ENCODE peak calls at places on chromosomes 16 and 17, in seven cellular contexts. One of them, this sample, is unnamed.

GRCh38 chr16:15434425-15435215 is at the start of gene BMERB1:
- DNase-seq in A549: peak
- DNase-seq in ovary: peak
- DNase-seq in SK-N-SH: peak
- DNase-seq in tibial nerve: peak
- DNase-seq in suprapubic skin: peak
- DNase-seq in sigmoid colon: peak
- DNase-seq in this sample: peak

GRCh38 chr17:57918017-57918895 is 37.0 kb downstream of the CUEDC1 start:
- DNase-seq in A549: no peak
- DNase-seq in ovary: no peak
- DNase-seq in SK-N-SH: no peak
- DNase-seq in tibial nerve: no peak
- DNase-seq in suprapubic skin: no peak
- DNase-seq in sigmoid colon: no peak
- DNase-seq in this sample: no peak

GRCh38 chr17:64209983-64210382 is 53.1 kb downstream of the TEX2 start:
- DNase-seq in A549: no peak
- DNase-seq in ovary: no peak
- DNase-seq in SK-N-SH: no peak
- DNase-seq in tibial nerve: no peak
- DNase-seq in suprapubic skin: no peak
- DNase-seq in sigmoid colon: no peak
- DNase-seq in this sample: no peak

GRCh38 chr16:80197790-80198201 is 343.0 kb upstream of the DYNLRB2 start:
- DNase-seq in A549: peak
- DNase-seq in ovary: no peak
- DNase-seq in SK-N-SH: no peak
- DNase-seq in tibial nerve: no peak
- DNase-seq in suprapubic skin: no peak
- DNase-seq in sigmoid colon: no peak
- DNase-seq in this sample: no peak

GRCh38 chr16:50956637-50957036 is 194.4 kb downstream of the SALL1 start:
- DNase-seq in A549: no peak
- DNase-seq in ovary: no peak
- DNase-seq in SK-N-SH: no peak
- DNase-seq in tibial nerve: no peak
- DNase-seq in suprapubic skin: no peak
- DNase-seq in sigmoid colon: no peak
- DNase-seq in this sample: no peak

GRCh38 chr16:29898786-29899515 is 399 bp downstream of the SEZ6L2 start:
- DNase-seq in A549: no peak
- DNase-seq in ovary: no peak
- DNase-seq in SK-N-SH: peak
- DNase-seq in tibial nerve: no peak
- DNase-seq in suprapubic skin: no peak
- DNase-seq in sigmoid colon: no peak
- DNase-seq in this sample: peak

GRCh38 chr17:21191698-21192097 is 22.3 kb downstream of the TMEM11 start:
- DNase-seq in A549: no peak
- DNase-seq in ovary: no peak
- DNase-seq in SK-N-SH: peak
- DNase-seq in tibial nerve: no peak
- DNase-seq in suprapubic skin: no peak
- DNase-seq in sigmoid colon: no peak
- DNase-seq in this sample: no peak

GRCh38 chr17:927611-928461 is 51.7 kb downstream of the NXN start:
- DNase-seq in A549: peak
- DNase-seq in ovary: peak
- DNase-seq in SK-N-SH: no peak
- DNase-seq in tibial nerve: no peak
- DNase-seq in suprapubic skin: no peak
- DNase-seq in sigmoid colon: peak
- DNase-seq in this sample: peak

GRCh38 chr17:49822829-49823228 is 25.0 kb downstream of the TAC4 start:
- DNase-seq in A549: no peak
- DNase-seq in ovary: no peak
- DNase-seq in SK-N-SH: no peak
- DNase-seq in tibial nerve: peak
- DNase-seq in suprapubic skin: no peak
- DNase-seq in sigmoid colon: peak
- DNase-seq in this sample: no peak

GRCh38 chr17:51050291-51051033 is 70.2 kb downstream of the SPAG9 start:
- DNase-seq in A549: no peak
- DNase-seq in ovary: no peak
- DNase-seq in SK-N-SH: no peak
- DNase-seq in tibial nerve: no peak
- DNase-seq in suprapubic skin: no peak
- DNase-seq in sigmoid colon: no peak
- DNase-seq in this sample: no peak

GRCh38 chr16:8679156-8679555 is 4.7 kb downstream of the ABAT start:
- DNase-seq in A549: no peak
- DNase-seq in ovary: no peak
- DNase-seq in SK-N-SH: no peak
- DNase-seq in tibial nerve: no peak
- DNase-seq in suprapubic skin: no peak
- DNase-seq in sigmoid colon: no peak
- DNase-seq in this sample: no peak

GRCh38 chr17:18859256-18859655 is 1.3 kb downstream of the PRPSAP2 start:
- DNase-seq in A549: no peak
- DNase-seq in ovary: no peak
- DNase-seq in SK-N-SH: peak
- DNase-seq in tibial nerve: no peak
- DNase-seq in suprapubic skin: no peak
- DNase-seq in sigmoid colon: no peak
- DNase-seq in this sample: no peak

GRCh38 chr16:4612977-4613635 is 1.6 kb downstream of the UBALD1 start:
- DNase-seq in A549: no peak
- DNase-seq in ovary: no peak
- DNase-seq in SK-N-SH: peak
- DNase-seq in tibial nerve: no peak
- DNase-seq in suprapubic skin: no peak
- DNase-seq in sigmoid colon: no peak
- DNase-seq in this sample: no peak

GRCh38 chr16:67169642-67170167 is 633 bp upstream of the NOL3 start:
- DNase-seq in A549: peak
- DNase-seq in ovary: peak
- DNase-seq in SK-N-SH: peak
- DNase-seq in tibial nerve: peak
- DNase-seq in suprapubic skin: no peak
- DNase-seq in sigmoid colon: no peak
- DNase-seq in this sample: no peak

DNA sequence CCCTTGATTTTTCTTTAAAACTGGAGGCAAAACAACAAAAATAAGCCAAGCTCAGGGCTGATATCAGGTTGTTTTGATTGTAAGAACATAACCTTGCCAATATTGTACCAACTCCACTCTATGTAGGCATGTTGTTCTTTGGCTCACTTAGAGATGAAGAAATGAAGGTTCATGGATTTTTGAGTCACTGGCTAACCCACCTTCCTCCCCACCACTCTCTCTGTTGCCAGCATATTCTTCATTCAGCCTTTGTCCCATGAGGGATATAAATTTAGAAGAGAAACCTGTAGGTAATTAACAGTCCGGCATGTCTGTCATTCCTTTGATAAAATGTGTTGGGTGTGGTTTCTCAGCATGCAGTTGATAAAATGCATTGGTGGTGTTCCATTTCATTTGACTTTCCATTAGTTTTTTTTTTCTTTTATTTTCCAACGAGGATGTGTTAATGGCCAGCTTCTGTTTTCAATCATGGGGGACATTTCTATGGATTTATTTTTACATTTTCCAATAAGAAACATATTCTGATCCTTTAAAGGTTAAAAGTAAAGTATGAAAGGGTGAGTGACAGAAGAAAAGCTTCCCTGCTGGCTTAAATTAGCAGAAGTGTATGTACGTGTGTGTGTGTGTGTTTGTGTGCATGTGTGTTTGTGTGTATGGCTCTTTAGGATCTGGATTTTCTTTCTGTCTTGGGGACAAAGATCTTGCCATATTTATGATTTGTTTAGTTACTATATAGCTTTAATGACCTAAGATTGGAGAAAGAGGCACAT is 166.2 kb upstream of the KCNJ16 start:
- DNase-seq in A549: no peak
- DNase-seq in ovary: no peak
- DNase-seq in SK-N-SH: no peak
- DNase-seq in tibial nerve: no peak
- DNase-seq in suprapubic skin: no peak
- DNase-seq in sigmoid colon: no peak
- DNase-seq in this sample: no peak
- TF ChIP-seq EP300 in A549: no peak
- TF ChIP-seq EP300 in ovary: no peak
- TF ChIP-seq EP300 in SK-N-SH: no peak
- TF ChIP-seq EP300 in tibial nerve: no peak
- TF ChIP-seq EP300 in suprapubic skin: no peak
- TF ChIP-seq EP300 in sigmoid colon: no peak
- TF ChIP-seq EP300 in this sample: no peak

DNA sequence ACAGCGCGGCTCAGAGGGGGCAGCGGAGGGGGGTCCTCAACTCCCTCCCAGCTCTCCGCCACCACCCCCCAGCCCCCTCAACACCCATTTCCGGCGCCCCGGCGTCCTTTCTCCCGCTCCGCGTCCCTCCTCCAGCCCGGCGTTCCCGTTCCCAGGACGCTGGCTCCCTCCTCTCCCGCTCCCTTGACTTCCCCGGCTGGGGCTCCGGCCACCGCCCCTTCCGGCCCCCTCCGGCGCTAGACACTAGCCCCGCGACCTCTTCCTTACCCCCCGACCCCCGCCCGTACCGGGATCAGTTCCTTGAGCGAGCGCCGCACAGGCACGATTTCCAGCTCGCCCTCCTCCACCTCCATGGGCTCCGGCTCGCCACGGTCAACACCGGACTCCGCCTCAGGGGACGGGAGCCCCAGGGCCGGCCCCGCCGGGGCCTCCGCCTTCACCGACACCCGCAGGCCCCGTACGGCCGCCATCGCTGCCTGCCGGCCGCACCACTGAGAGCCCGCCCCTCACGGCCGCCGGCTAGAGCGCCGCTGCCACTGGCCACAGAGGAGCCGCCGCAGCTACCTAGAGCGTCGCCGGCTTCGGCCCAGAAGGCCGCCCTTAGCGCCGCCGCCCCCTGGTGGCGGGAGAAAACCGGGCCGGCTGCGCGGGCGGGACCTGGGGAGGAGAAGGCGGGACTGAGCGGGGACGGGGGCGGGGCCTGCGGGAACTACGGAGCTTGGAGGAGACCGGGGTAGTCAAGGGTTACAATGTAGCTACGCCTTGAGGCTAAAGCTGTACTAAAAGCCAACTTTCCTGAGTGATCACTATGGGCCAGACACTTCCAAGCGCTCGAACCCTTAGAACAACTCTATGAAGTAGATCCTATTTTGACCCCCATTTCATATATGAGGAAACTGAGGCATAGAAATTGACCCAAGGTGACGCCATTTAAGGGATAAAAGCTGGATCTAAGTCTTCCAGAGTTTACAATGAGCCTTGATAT is at the start of gene NCBP3:
- DNase-seq in A549: peak
- DNase-seq in ovary: peak
- DNase-seq in SK-N-SH: peak
- DNase-seq in tibial nerve: peak
- DNase-seq in suprapubic skin: peak
- DNase-seq in sigmoid colon: peak
- DNase-seq in this sample: peak
- TF ChIP-seq EP300 in A549: no peak
- TF ChIP-seq EP300 in ovary: no peak
- TF ChIP-seq EP300 in SK-N-SH: peak
- TF ChIP-seq EP300 in tibial nerve: peak
- TF ChIP-seq EP300 in suprapubic skin: no peak
- TF ChIP-seq EP300 in sigmoid colon: no peak
- TF ChIP-seq EP300 in this sample: no peak

GRCh38 chr17:71580220-71580619 is 540.6 kb upstream of the SOX9 start:
- DNase-seq in A549: no peak
- DNase-seq in ovary: no peak
- DNase-seq in SK-N-SH: no peak
- DNase-seq in tibial nerve: no peak
- DNase-seq in suprapubic skin: no peak
- DNase-seq in sigmoid colon: no peak
- DNase-seq in this sample: no peak
- TF ChIP-seq EP300 in A549: no peak
- TF ChIP-seq EP300 in ovary: no peak
- TF ChIP-seq EP300 in SK-N-SH: no peak
- TF ChIP-seq EP300 in tibial nerve: no peak
- TF ChIP-seq EP300 in suprapubic skin: no peak
- TF ChIP-seq EP300 in sigmoid colon: no peak
- TF ChIP-seq EP300 in this sample: no peak

DNA sequence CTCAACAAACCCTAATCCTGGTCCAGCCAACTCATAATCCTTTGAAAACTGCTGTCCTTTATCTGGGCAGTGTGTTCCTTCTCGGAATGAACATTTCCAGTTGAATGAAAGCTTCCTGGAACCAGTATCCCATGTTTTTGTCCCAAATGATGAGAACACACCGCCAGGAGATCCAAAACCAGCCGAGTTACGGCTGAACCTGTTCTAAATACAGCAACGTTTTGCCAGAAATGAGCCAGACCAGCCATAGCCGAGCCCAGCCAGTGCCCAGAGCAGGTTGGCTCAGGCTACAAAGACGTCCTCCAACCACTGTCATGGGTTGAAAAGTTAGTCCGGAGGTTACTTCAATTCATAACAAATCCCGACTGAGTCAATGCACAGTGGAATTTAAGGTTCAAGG is 67.6 kb upstream of the FOXF1 start:
- DNase-seq in A549: no peak
- DNase-seq in ovary: no peak
- DNase-seq in SK-N-SH: no peak
- DNase-seq in tibial nerve: no peak
- DNase-seq in suprapubic skin: no peak
- DNase-seq in sigmoid colon: peak
- DNase-seq in this sample: no peak
- TF ChIP-seq EP300 in A549: no peak
- TF ChIP-seq EP300 in ovary: no peak
- TF ChIP-seq EP300 in SK-N-SH: no peak
- TF ChIP-seq EP300 in tibial nerve: no peak
- TF ChIP-seq EP300 in suprapubic skin: no peak
- TF ChIP-seq EP300 in sigmoid colon: peak
- TF ChIP-seq EP300 in this sample: peak

This sample was measured in stomach.